ENCODE peak calls at places on chromosome 22, in seven cellular contexts. W, X, Z, A, E, R and K are unnamed samples. For H3K4me1, the result is how much of the 10 kb centered on the place peaks cover.

GRCh38 chr22:49100316-49100715 is 727.4 kb downstream of the BRD1 start:
- DNase-seq in E (no peak), A (no peak), X (no peak), Z (no peak), W (no peak), R (no peak), K (no peak)

GRCh38 chr22:44758354-44758969 is 6.1 kb downstream of the ARHGAP8 start:
- DNase-seq in E (no peak), A (no peak), X (no peak), R (peak), W (no peak), Z (no peak), K (no peak)

GRCh38 chr22:49929553-49929979 is 11.1 kb downstream of the CRELD2 start:
- DNase-seq in Z (peak), A (no peak), X (peak), W (peak), R (no peak), E (peak), K (no peak)

GRCh38 chr22:36595968-36596367 is 67.0 kb upstream of the EIF3D start:
- DNase-seq in R (no peak), Z (no peak), X (no peak), W (no peak), A (no peak), E (no peak), K (no peak)

GRCh38 chr22:31098633-31099110 is 8.7 kb downstream of the SELENOM start:
- DNase-seq in Z (no peak), E (no peak), W (no peak), A (no peak), X (no peak), R (peak), K (no peak)

GRCh38 chr22:20957118-20957690 is 9.9 kb upstream of the AIFM3 start:
- DNase-seq in A (peak), W (no peak), Z (peak), X (peak), E (no peak), R (no peak), K (no peak)

GRCh38 chr22:23384451-23384850 is 195.6 kb downstream of the IGLL1 start:
- DNase-seq in Z (no peak), X (peak), A (no peak), W (no peak), E (no peak), R (no peak), K (no peak)

GRCh38 chr22:21095773-21096107 is 50.0 kb downstream of the LRRC74B start:
- DNase-seq in X (no peak), E (no peak), W (no peak), R (no peak), Z (no peak), A (no peak), K (no peak)

GRCh38 chr22:46073683-46074504 is 76.4 kb upstream of the PPARA start:
- DNase-seq in R (peak), Z (peak), A (no peak), E (no peak), W (peak), X (peak), K (peak)

GRCh38 chr22:36277482-36278291 is 24.8 kb downstream of the APOL1 start:
- DNase-seq in E (peak), Z (peak), R (peak), W (peak), A (peak), X (peak), K (peak)

GRCh38 chr22:27378343-27378800 is 423.2 kb downstream of the MN1 start:
- DNase-seq in A (no peak), E (no peak), W (no peak), R (no peak), Z (no peak), X (no peak), K (peak)

GRCh38 chr22:46596819-46597218 is 23.4 kb upstream of the GRAMD4 start:
- DNase-seq in Z (no peak), R (peak), X (peak), E (no peak), W (no peak), A (no peak), K (peak)

GRCh38 chr22:37610480-37611148 is 2.0 kb downstream of the GGA1 start:
- DNase-seq in E (no peak), A (no peak), X (peak), Z (no peak), W (no peak), R (peak), K (no peak)

GRCh38 chr22:37607010-37607911 is 1.4 kb upstream of the GGA1 start:
- DNase-seq in A (peak), W (peak), X (peak), Z (peak), R (peak), E (peak), K (peak)

GRCh38 chr22:37609240-37610152 is 862 bp downstream of the GGA1 start:
- DNase-seq in X (no peak), Z (no peak), E (no peak), R (peak), W (no peak), A (peak), K (no peak)

GRCh38 chr22:37607912-37608476 is 640 bp upstream of the GGA1 start:
- DNase-seq in Z (no peak), R (no peak), E (no peak), W (no peak), X (no peak), A (no peak), K (no peak)

GRCh38 chr22:37608477-37609239 is at the start of gene GGA1:
- DNase-seq in E (peak), X (peak), Z (peak), A (peak), R (peak), W (peak), K (peak)
- TF ChIP-seq CTCF in E (no peak), X (no peak), Z (no peak), A (no peak), R (no peak), W (no peak), K (peak)

GRCh38 chr22:32844251-32844650 is 42.7 kb downstream of the TIMP3 start:
- DNase-seq in R (no peak), A (no peak), E (no peak), X (no peak), Z (no peak), W (no peak), K (no peak)
- H3K4me1 ChIP-seq in R (under half), A (under half), E (under half), X (half or more), Z (under half), W (under half), K (under half)

GRCh38 chr22:25237503-25237902 is 18.1 kb downstream of the CRYBB2 start:
- DNase-seq in A (no peak), E (no peak), X (no peak), R (no peak), W (no peak), Z (no peak), K (no peak)

GRCh38 chr22:25236417-25236816 is 17.0 kb downstream of the CRYBB2 start:
- DNase-seq in Z (no peak), A (no peak), X (no peak), W (no peak), E (no peak), R (no peak), K (no peak)

GRCh38 chr22:25232301-25232700 is 12.9 kb downstream of the CRYBB2 start:
- DNase-seq in X (no peak), A (no peak), W (no peak), E (no peak), R (no peak), Z (no peak), K (no peak)

DNA sequence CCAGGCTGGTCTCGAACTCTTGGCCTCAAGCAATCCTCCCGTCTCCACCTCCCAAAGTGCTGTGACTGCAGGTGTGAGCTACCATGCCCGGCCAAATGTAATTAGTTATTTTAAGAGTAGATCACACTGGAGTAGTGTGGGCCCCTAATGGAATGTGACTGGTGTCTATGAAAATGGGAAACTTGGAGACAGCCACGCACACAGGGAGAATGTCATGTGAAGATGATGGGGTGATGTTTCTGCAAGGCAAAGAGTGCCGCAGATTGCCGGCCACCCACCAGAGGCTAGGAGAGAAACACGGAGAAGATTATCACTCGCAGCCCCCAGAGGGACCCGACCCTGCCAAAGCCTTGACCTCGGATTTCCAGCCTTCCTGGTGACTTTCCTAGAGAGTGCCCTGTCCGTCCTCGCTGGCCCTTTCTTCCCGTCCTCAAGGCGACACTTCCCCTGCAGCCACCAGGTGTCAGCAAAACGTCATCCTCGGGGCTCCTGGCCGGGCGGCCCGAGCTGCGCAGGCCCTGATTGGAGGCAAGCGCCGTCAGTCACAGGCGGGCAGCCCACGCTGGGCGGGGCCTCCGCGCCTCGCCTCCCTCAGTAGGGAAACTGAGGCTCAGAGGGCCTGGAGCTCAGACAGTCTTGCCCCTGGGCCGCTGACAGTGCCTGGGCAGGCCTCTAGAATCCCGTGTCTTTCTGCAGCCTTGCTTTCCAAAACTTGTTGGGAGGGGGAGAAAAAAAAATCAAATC is 16.3 kb downstream of the CRYBB2 start:
- DNase-seq in A (peak), E (no peak), X (peak), Z (peak), R (peak), W (peak), K (peak)
- H3K4me3 ChIP-seq in A (peak), E (no peak), X (no peak), Z (no peak), R (peak), W (peak), K (no peak)

DNA sequence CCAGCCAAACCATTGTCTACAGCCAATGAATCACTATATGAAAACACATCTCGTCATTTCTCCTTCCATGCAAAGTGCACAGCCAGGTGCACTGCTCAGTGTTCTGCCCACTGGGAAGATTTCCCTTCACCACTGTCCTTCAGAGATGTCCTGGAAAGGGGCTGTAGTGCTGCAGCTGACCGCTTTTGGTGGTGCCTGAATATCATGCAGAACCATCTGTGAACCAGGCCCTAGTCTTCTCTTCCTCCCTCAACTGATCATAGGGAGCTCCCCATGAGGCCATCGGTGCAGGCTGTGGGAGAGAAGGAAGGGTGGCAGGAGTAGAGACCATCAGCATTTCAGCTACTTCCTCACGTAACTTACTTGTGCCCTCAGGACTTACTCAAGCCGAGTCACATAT is 70.2 kb downstream of the GAB4 start:
- DNase-seq in R (no peak), E (no peak), W (no peak), Z (no peak), A (no peak), X (no peak), K (no peak)
- TF ChIP-seq CTCF in R (no peak), E (no peak), W (no peak), Z (no peak), A (no peak), X (no peak), K (no peak)

DNA sequence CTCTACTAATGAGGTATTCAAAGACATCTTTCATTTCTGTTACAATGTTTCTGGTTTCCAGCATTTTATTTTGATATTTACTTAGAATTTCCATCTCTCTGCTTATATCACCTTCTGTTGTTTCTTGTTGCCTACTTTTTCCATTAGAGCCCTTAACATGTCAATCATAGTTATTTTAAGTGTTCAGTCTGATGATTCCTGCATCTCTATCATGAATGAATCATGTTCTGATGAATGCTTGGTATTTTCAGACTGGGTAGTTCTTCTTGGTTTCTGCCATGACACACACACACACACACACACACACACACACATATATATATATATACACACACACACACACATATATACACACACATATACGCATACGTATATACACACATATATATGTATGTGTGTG is 486.4 kb upstream of the ISX start:
- DNase-seq in E (no peak), W (no peak), R (no peak), X (no peak), Z (no peak), A (no peak), K (no peak)
- H3K4me1 ChIP-seq in E (under half), W (under half), R (under half), X (under half), Z (under half), A (under half), K (under half)